ENCODE peak calls at places on chromosomes 4 and X, in six cellular contexts. N is colonic mucosa, W is testis, S is heart right ventricle, J is tibial artery, V is stomach. Y is an unnamed sample. For H3K27me3, the result is how much of the 10 kb centered on the place peaks cover.

GRCh38 chrX:17174671-17175070 is 200.3 kb upstream of the NHS start:
- DNase-seq in N (no peak), W (no peak), S (peak), J (no peak), V (no peak), Y (no peak)

GRCh38 chr4:102713096-102713495 is 47.7 kb downstream of the MANBA start:
- DNase-seq in N (no peak), W (no peak), S (no peak), J (no peak), V (no peak), Y (no peak)

GRCh38 chr4:40550900-40551546 is 78.6 kb downstream of the RBM47 start:
- DNase-seq in N (peak), W (no peak), S (no peak), J (no peak), V (peak), Y (peak)

GRCh38 chr4:74317616-74318256 is 9.5 kb downstream of the EPGN start:
- DNase-seq in N (no peak), W (no peak), S (no peak), J (no peak), V (no peak), Y (no peak)

GRCh38 chr4:180084561-180084960 is 2158.6 kb upstream of the TENM3 start:
- DNase-seq in N (no peak), W (no peak), S (no peak), J (no peak), V (no peak), Y (no peak)

GRCh38 chr4:40514409-40515025 is 115.1 kb downstream of the RBM47 start:
- DNase-seq in N (peak), W (no peak), S (no peak), J (no peak), V (peak), Y (peak)

GRCh38 chrX:74925210-74926088 is at the start of gene NEXMIF:
- DNase-seq in N (peak), W (peak), S (no peak), J (peak), V (peak), Y (peak)

GRCh38 chr4:7581477-7581876 is 146.7 kb upstream of the PSAPL1 start:
- DNase-seq in N (no peak), W (peak), S (peak), J (no peak), V (no peak), Y (peak)

GRCh38 chrX:74246524-74246923 is 57.5 kb upstream of the ZCCHC13 start:
- DNase-seq in N (no peak), W (no peak), S (no peak), J (no peak), V (no peak), Y (no peak)

GRCh38 chr4:4585012-4585670 is 43.3 kb upstream of the STX18 start:
- DNase-seq in N (no peak), W (no peak), S (no peak), J (no peak), V (no peak), Y (no peak)

GRCh38 chrX:15143050-15143824 is 126.6 kb downstream of the ASB9 start:
- DNase-seq in N (peak), W (peak), S (peak), J (no peak), V (peak), Y (peak)

GRCh38 chr4:152990471-152991131 is 54.5 kb downstream of the FHDC1 start:
- DNase-seq in N (no peak), W (no peak), S (no peak), J (no peak), V (no peak), Y (no peak)

GRCh38 chrX:39439910-39440733 is 638.9 kb downstream of the MID1IP1 start:
- DNase-seq in N (no peak), W (no peak), S (no peak), J (no peak), V (no peak), Y (peak)

GRCh38 chr4:1522606-1523005 is 116.4 kb upstream of the NKX1-1 start:
- DNase-seq in N (no peak), W (no peak), S (peak), J (no peak), V (no peak), Y (no peak)

GRCh38 chr4:1523506-1523905 is 117.3 kb upstream of the NKX1-1 start:
- DNase-seq in N (no peak), W (no peak), S (peak), J (no peak), V (no peak), Y (no peak)

GRCh38 chr4:1521821-1522361 is 115.6 kb upstream of the NKX1-1 start:
- DNase-seq in N (no peak), W (no peak), S (peak), J (no peak), V (no peak), Y (no peak)

GRCh38 chr4:1523907-1524636 is 117.8 kb upstream of the NKX1-1 start:
- DNase-seq in N (no peak), W (peak), S (peak), J (no peak), V (no peak), Y (no peak)

DNA sequence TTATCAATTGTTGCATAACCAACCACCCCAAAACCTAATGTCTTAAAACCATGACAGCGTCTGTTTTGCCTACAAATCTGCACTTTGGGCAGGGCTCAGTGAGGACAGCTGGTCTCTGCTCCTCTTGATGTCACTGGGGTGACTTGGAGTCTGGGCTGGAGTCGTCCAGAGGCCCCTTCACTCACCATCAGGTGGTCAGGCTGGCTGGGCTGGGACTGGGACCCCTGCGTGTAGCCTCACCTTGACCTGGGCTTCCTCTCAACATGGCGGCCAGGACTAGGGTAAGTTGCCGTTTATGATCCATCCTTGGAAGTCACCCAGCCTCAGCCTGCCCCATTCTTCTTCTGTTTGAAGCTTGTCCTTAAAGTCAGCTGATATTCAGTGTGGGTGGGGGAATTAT is 116.8 kb upstream of the NKX1-1 start:
- DNase-seq in N (no peak), W (no peak), S (peak), J (no peak), V (no peak), Y (no peak)
- H3K27me3 ChIP-seq in N (under half), W (under half), S (under half), J (half or more), V (under half), Y (under half)

GRCh38 chr4:42881262-42881661 is 11.3 kb upstream of the GRXCR1 start:
- DNase-seq in N (no peak), W (no peak), S (no peak), J (no peak), V (no peak), Y (no peak)

DNA sequence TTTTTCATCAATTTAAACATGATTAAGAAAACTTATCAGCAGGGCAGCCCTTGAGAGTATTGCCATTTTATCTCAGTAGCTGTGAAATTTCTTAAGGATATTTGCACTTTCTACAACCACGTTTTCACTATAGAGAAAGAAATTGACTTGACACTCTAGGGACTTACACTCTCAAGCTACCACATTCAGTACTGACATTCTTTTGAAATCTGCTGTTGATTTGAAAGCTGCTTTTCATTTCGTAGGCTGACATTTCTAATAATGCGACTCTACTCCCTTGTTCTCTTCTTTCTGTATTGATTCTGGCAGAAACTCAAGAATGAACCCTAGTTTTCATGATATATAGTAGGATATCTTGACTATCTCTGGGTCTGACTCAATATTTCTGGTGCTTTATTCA is 13.6 kb upstream of the GRXCR1 start:
- DNase-seq in N (no peak), W (no peak), S (no peak), J (no peak), V (no peak), Y (no peak)
- TF ChIP-seq CTCF in N (no peak), W (no peak), S (no peak), J (no peak), V (no peak), Y (no peak)

DNA sequence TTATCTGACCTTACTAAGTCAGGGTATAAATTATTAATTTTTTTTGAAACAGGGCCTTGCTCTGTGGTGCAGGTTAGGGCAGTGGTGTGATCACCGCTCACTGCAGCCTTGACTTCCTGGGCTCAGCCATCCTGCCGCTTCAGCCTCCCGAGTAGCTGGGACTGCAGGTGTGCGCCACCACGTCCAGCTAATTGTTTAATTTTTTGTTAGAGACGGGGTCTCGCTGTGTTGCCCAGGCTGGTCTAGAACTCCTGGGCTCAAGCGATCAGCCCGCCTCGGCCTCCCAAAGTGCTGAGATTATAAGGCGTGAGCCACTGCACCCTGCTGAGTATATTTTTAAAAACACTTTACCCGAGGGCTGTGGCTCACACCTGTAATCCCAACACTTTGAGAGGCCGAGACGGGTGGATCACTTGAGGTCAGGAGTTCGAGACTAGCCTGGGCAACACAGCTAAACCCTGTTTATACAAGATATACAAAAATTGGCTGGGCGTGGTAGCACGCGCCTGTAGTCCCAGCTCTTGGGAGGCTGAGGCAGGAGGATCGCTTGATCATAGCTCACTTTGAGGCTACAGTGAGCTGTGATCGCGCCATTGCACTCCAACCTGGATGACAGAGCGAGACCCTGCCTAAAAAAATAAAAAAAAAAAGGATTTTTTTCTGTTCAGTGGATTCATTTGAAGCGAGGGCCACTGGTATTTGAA is 721 bp upstream of the TBC1D25 start:
- DNase-seq in N (no peak), W (no peak), S (no peak), J (no peak), V (no peak), Y (no peak)
- H3K27ac ChIP-seq in N (peak), W (peak), S (peak), J (peak), V (peak), Y (peak)

GRCh38 chr4:82798168-82799005 is at the start of gene SCD5:
- DNase-seq in N (peak), W (peak), S (peak), J (peak), V (peak), Y (peak)

GRCh38 chr4:82801910-82802521 is 3.4 kb upstream of the SCD5 start:
- DNase-seq in N (no peak), W (peak), S (no peak), J (no peak), V (peak), Y (no peak)

GRCh38 chr4:82803746-82804145 is 5.2 kb upstream of the SCD5 start:
- DNase-seq in N (no peak), W (no peak), S (no peak), J (no peak), V (no peak), Y (no peak)

GRCh38 chr4:82799006-82799881 is 648 bp upstream of the SCD5 start:
- DNase-seq in N (no peak), W (no peak), S (no peak), J (no peak), V (peak), Y (peak)

GRCh38 chr4:82802906-82803305 is 4.3 kb upstream of the SCD5 start:
- DNase-seq in N (no peak), W (no peak), S (no peak), J (no peak), V (no peak), Y (no peak)
- H3K27me3 ChIP-seq in N (under half), W (under half), S (under half), J (under half), V (under half), Y (under half)

Y was measured in thyroid gland.